ENCODE peak calls at places on chromosome 11, in four cellular contexts. V, B, E and J are unnamed samples.

GRCh38 chr11:119359365-119360229 is 13.1 kb upstream of the MFRP start:
- DNase-seq in V (no peak), E (no peak), B (no peak), J (no peak)

GRCh38 chr11:45982656-45983470 is 60.4 kb downstream of the LARGE2 start:
- DNase-seq in E (peak), B (peak), V (no peak), J (peak)

GRCh38 chr11:32435511-32435946 is at the start of gene WT1:
- DNase-seq in E (peak), B (peak), V (no peak), J (peak)

GRCh38 chr11:65781962-65782815 is 1.4 kb upstream of the AP5B1 start:
- DNase-seq in V (no peak), E (peak), B (no peak), J (no peak)

GRCh38 chr11:79244175-79244804 is 196.5 kb downstream of the TENM4 start:
- DNase-seq in V (no peak), B (no peak), E (no peak), J (no peak)

GRCh38 chr11:68939583-68940555 is 36.2 kb downstream of the IGHMBP2 start:
- DNase-seq in B (no peak), E (no peak), V (no peak), J (no peak)

GRCh38 chr11:28090052-28090749 is 17.8 kb downstream of the KIF18A start:
- DNase-seq in V (no peak), B (no peak), E (no peak), J (no peak)

GRCh38 chr11:77196961-77197360 is 68.9 kb downstream of the MYO7A start:
- DNase-seq in V (no peak), E (no peak), B (no peak), J (peak)

GRCh38 chr11:77968337-77968736 is 26.1 kb downstream of the INTS4 start:
- DNase-seq in V (no peak), B (no peak), E (no peak), J (no peak)

GRCh38 chr11:129192150-129192549 is at the start of gene ARHGAP32:
- DNase-seq in V (no peak), B (no peak), E (peak), J (no peak)

GRCh38 chr11:36075053-36075452 is 131.2 kb downstream of the LDLRAD3 start:
- DNase-seq in B (no peak), V (no peak), E (no peak), J (no peak)

GRCh38 chr11:101063706-101064105 is 65.9 kb downstream of the PGR start:
- DNase-seq in V (no peak), B (no peak), E (no peak), J (no peak)

GRCh38 chr11:101061606-101062005 is 68.0 kb downstream of the PGR start:
- DNase-seq in V (no peak), B (no peak), E (no peak), J (no peak)
- TF ChIP-seq FOXJ3 in V (no peak), B (no peak), E (no peak), J (no peak)

GRCh38 chr11:71239581-71239980 is 12.8 kb downstream of the SHANK2 start:
- DNase-seq in B (no peak), E (peak), V (no peak), J (no peak)

GRCh38 chr11:71240061-71240690 is 12.2 kb downstream of the SHANK2 start:
- DNase-seq in E (peak), V (no peak), B (no peak), J (no peak)

GRCh38 chr11:71241721-71242259 is 10.6 kb downstream of the SHANK2 start:
- DNase-seq in E (no peak), V (no peak), B (no peak), J (no peak)

GRCh38 chr11:71238941-71239340 is 13.4 kb downstream of the SHANK2 start:
- DNase-seq in B (no peak), V (no peak), E (peak), J (no peak)

GRCh38 chr11:71240865-71241691 is 11.3 kb downstream of the SHANK2 start:
- DNase-seq in V (peak), B (no peak), E (peak), J (peak)
- TF ChIP-seq FOXJ3 in V (peak), B (no peak), E (no peak), J (no peak)

DNA sequence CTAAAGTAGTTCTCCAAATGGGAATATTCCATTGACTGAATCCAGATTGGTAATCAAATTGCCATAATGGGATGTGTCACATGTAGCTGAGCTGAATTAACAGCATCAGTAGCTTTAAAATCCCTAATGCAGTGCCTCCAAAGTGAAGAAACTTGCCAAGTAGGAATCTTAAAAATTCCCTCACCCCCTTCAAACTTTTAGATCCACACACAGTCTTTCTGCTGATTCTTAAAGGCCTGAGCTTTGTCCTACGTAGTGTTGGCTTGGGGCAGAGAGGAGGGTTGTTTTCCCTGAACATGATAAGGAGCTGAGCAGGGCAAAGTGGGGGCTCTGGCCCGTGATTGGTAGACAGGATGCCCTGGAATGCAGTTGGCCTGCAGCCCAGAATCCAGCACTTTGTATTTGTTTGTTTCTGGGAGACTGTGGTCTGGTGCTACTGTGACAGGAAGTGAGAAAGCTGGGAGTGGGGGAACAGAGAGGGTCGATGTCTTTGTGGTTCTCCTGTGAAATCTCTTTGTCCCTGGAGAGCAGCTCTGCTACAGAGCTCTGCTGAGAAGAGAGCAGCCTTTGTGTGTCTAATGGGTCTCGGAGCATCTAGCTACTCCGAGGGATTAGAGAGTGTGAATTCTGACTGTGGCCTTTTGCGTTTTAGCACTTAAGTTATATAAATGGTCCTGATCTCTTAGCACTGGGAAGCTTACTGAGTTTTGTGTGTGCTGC is 16.9 kb downstream of the CTNND1 start:
- DNase-seq in B (peak), V (peak), E (peak), J (peak)
- TF ChIP-seq FOXJ3 in B (no peak), V (peak), E (no peak), J (no peak)

DNA sequence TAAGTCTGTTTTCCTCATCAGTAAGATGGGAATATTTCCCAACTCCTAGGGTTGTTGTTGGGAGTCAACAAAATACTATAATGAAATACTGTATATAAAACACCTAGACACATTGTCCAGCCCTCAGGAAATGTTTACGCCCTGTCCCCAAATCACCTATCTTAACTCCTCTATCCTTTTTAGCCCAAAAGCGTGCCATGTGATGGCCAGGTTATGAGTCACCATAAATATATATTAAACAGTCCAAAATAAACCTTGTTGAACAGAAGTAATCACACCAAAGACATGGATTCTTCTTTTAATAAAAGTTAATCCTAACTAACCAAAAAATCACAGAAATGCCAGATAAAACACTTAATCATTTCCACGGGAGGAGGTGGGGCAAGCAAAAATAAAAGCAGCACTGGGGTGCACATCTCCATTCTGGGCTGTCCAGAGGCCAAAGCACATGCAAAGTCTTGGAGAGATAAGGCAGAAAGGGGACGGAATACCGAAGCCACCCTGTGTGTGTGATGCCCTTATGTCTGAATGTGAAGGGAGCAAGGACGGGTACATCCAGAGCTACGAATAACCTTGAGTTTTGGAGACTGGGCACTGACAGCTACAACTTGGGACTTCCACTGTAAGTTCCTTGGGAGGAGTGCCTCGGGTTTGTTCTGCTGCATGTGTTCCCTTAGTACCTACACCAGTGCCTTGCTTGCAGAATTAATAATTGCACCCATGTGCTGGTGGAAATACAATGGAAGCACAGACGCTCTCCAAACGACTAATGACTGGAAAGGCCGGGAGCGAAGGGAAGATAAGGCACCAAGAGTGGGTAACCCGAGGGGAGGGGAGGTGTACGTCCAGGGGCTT is 1.1 kb downstream of the OSBP start:
- DNase-seq in E (no peak), V (no peak), B (no peak), J (no peak)
- TF ChIP-seq FOXJ3 in E (no peak), V (no peak), B (no peak), J (no peak)

DNA sequence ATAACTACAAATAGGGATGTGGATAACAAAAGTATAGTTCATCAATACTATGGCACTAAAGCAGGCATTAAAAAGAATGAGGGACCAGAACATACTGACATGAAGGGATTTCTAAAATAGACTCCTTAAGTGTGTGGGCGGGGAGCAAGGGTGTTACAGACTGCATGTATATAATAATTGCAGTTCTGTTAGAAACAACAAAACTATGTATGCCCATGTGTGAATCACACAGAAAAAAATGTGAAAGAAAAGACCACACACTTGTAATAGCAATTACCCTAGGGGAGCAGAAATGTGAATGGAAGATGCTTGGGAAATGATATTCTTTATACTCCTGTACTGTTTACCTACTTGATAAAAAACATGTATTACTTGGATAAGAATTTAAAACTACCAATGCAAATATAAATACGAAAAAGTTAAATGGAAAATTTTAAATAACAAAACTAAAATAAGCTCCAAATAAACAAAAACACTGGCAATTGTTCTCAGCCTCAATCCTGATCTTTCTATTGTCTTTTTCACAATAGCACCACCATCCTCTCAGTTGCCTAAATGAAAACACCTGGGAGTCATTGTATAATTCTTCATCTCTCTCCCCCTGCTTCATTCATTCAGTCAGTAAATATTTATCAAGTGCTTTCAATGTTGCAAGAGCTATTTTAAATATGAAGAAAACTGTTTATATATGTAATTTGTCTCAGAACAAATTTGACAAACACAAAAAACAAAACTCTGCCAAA is 129.8 kb downstream of the FCHSD2 start:
- DNase-seq in E (no peak), B (no peak), V (no peak), J (no peak)
- TF ChIP-seq FOXJ3 in E (no peak), B (no peak), V (no peak), J (no peak)

GRCh38 chr11:111378773-111379499 is at the start of gene POU2AF1:
- DNase-seq in V (no peak), E (no peak), B (no peak), J (peak)

GRCh38 chr11:111373590-111373989 is 5.5 kb downstream of the POU2AF1 start:
- DNase-seq in B (no peak), V (no peak), E (no peak), J (no peak)

GRCh38 chr11:111379500-111380136 is 543 bp upstream of the POU2AF1 start:
- DNase-seq in B (no peak), E (no peak), V (no peak), J (no peak)

GRCh38 chr11:111378185-111378772 is 796 bp downstream of the POU2AF1 start:
- DNase-seq in B (no peak), V (no peak), E (no peak), J (no peak)

DNA sequence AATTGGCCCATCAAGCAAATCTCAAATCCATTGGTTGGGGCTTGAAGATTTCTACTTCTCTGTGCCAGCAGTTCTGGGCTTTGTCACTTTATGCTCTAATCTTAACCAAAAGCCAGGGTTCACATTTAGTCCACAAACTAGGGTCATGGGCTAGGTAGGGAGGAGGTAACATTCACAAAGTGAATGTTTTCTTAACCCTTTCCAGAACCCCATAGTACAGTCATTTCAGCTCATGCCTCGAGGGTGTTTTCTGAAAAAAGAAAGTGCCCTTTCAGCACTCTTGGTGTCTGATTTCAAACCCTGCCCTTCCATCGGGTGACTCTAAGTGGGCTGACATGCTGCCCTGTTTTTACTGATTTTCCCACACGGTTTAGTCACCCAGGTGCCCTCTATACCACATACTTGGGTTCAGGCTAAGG is 2.6 kb downstream of the POU2AF1 start:
- DNase-seq in V (no peak), B (no peak), E (no peak), J (no peak)
- TF ChIP-seq FOXJ3 in V (no peak), B (no peak), E (no peak), J (no peak)

GRCh38 chr11:120797133-120797532 is 226.8 kb upstream of the TBCEL start:
- DNase-seq in B (no peak), V (no peak), E (no peak), J (no peak)

GRCh38 chr11:120798854-120799253 is 225.0 kb upstream of the TBCEL start:
- DNase-seq in V (no peak), E (no peak), B (no peak), J (no peak)

GRCh38 chr11:120805960-120806555 is 217.8 kb upstream of the TBCEL start:
- DNase-seq in V (no peak), E (no peak), B (no peak), J (no peak)

GRCh38 chr11:120800206-120800605 is 223.7 kb upstream of the TBCEL start:
- DNase-seq in V (no peak), B (no peak), E (no peak), J (no peak)

GRCh38 chr11:120801801-120802689 is 221.9 kb upstream of the TBCEL start:
- DNase-seq in V (peak), B (peak), E (peak), J (peak)
- TF ChIP-seq FOXJ3 in V (no peak), B (no peak), E (no peak), J (no peak)

DNA sequence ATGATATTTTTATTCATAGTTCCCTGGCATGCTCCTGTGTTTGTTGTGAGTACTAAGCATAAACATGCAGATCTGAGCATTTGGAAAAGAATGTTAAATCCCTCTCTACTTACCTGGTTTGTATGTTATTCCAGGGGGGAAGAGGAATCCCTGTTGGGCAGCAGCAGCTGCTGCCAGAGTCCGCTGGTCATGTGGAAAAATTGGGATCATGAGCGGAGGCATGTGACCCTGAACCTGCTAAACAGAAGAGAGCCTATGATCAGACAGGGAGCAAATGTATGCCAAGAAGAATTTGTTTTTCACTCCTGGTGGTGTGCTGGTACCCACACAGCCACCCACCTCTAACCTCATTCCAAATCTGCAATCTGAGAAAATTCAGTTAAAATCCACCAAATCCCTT is 244.7 kb downstream of the SOX6 start:
- DNase-seq in V (no peak), E (no peak), B (no peak), J (no peak)
- TF ChIP-seq FOXJ3 in V (no peak), E (no peak), B (no peak), J (no peak)

GRCh38 chr11:61832207-61832606 is 4.1 kb downstream of the FADS2 start:
- DNase-seq in E (no peak), B (no peak), V (no peak), J (no peak)

GRCh38 chr11:61833478-61833877 is 5.4 kb downstream of the FADS2 start:
- DNase-seq in V (no peak), B (no peak), E (no peak), J (no peak)

GRCh38 chr11:61834278-61835004 is 6.3 kb downstream of the FADS2 start:
- DNase-seq in E (peak), B (peak), V (no peak), J (peak)

GRCh38 chr11:61832758-61833157 is 4.7 kb downstream of the FADS2 start:
- DNase-seq in V (no peak), B (no peak), E (no peak), J (no peak)

DNA sequence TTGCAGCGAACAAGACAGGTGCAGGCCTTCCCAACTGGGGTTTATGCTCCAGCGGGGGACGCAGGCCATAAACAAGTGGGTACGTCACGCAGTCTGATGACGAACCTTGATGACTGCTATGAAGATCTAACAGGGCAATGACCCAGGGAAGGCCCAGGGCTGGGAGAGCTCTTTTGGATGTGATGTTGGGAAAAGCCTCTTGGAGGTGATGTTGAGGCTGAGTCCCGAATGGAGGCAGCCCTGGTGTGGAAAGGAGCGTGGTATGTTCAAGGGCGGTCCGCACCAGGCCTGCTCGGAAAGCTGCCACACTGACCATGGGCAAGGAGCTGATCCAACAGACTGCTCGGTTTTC is 5.8 kb downstream of the FADS2 start:
- DNase-seq in V (no peak), E (no peak), B (no peak), J (no peak)
- TF ChIP-seq FOXJ3 in V (no peak), E (no peak), B (no peak), J (no peak)

DNA sequence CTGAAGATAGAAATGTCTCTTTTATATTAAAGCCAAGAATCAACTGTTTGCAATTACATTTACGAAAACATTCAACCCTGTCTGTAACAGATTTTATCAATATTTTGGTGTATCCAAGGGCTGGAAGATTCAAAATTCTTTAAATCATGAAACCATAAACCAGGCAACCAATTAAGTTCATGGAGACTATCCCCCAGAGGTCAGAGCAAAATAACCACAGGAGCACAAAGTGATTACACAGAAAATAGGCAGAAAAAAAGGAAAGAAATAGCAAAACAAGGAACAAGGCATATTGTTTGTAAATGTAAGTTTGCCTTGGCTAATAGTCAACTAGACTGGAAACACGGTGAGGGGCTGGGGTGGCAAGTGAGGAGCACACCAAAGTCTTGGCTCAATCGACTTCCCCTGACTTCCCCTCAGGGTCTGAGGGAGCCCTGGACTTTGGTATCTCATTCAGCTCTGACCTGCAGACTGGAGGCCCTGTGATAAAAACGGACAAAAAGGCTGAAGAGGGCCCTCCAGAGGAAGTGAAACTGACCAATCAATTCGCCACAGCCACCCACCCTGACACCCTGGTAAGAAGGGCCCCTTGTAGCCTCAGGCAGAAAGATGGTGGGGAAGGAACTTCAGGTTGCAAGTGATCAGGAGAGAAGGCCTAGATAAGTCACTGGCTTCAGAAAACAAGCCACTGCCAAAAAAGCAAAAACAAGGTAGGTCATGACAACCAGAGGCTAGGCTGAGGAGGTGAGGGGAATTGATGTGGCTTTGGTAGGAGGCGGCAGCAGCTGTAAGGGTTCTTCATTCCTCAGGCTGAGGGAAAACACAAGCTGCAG is 1.9 kb downstream of the SIK3 start:
- DNase-seq in E (peak), V (peak), B (peak), J (peak)
- TF ChIP-seq FOXJ3 in E (no peak), V (no peak), B (no peak), J (no peak)